ENCODE peak calls at places on chromosomes 2 and 18, in four cellular contexts. U is WTC11, X is GM20000, H is IMR-90. N is an unnamed sample.

GRCh38 chr2:67641709-67642397 is 244.7 kb downstream of the ETAA1 start:
- DNase-seq in U (no peak), X (no peak), H (peak; percentile 73), N (no peak)

GRCh38 chr2:1601471-1602358 is 142.6 kb downstream of the PXDN start:
- DNase-seq in U (no peak), X (no peak), H (no peak), N (no peak)

GRCh38 chr2:43225093-43225787 is 1.2 kb downstream of the ZFP36L2 start:
- DNase-seq in U (peak; percentile 48), X (peak; percentile 58), H (peak; percentile 64), N (peak; percentile 63)

GRCh38 chr2:154580767-154581166 is 117.7 kb upstream of the KCNJ3 start:
- DNase-seq in U (no peak), X (no peak), H (no peak), N (no peak)

GRCh38 chr2:234091432-234091879 is 41.0 kb downstream of the SPP2 start:
- DNase-seq in U (no peak), X (no peak), H (no peak), N (no peak)

GRCh38 chr2:239429473-239430350 is 28.9 kb upstream of the HDAC4 start:
- DNase-seq in U (no peak), X (no peak), H (peak; percentile 39), N (no peak)

GRCh38 chr18:61929881-61930640 is 37.3 kb upstream of the RNF152 start:
- DNase-seq in U (no peak), X (no peak), H (no peak), N (no peak)

GRCh38 chr18:45014047-45014501 is 333.4 kb downstream of the SETBP1 start:
- DNase-seq in U (peak; percentile 57), X (no peak), H (peak; percentile 82), N (no peak)

GRCh38 chr18:32383040-32383819 is 87.5 kb downstream of the GAREM1 start:
- DNase-seq in U (no peak), X (no peak), H (peak; percentile 98), N (no peak)

GRCh38 chr2:239302083-239302807 is 98.6 kb downstream of the HDAC4 start:
- DNase-seq in U (no peak), X (no peak), H (no peak), N (no peak)

GRCh38 chr2:186325827-186326535 is 160.1 kb upstream of the ZC3H15 start:
- DNase-seq in U (no peak), X (no peak), H (no peak), N (no peak)

GRCh38 chr2:121336528-121337294 is 51.7 kb upstream of the TFCP2L1 start:
- DNase-seq in U (no peak), X (no peak), H (no peak), N (no peak)

GRCh38 chr18:11398625-11399024 is 210.8 kb upstream of the SLC35G4 start:
- DNase-seq in U (no peak), X (no peak), H (peak; percentile 1), N (no peak)
- TF ChIP-seq CTCF in U (no peak), X (no peak), H (peak; percentile 21), N (no peak)

GRCh38 chr18:74457043-74457742 is at the start of gene DIPK1C:
- DNase-seq in U (peak; percentile 40), X (no peak), H (no peak), N (no peak)

GRCh38 chr18:74460825-74461224 is 3.7 kb upstream of the DIPK1C start:
- DNase-seq in U (no peak), X (no peak), H (no peak), N (no peak)

GRCh38 chr18:74457743-74458465 is 796 bp upstream of the DIPK1C start:
- DNase-seq in U (no peak), X (no peak), H (no peak), N (no peak)

GRCh38 chr18:74456409-74457042 is 582 bp downstream of the DIPK1C start:
- DNase-seq in U (peak; percentile 42), X (no peak), H (no peak), N (no peak)

GRCh38 chr18:74459877-74460276 is 2.8 kb upstream of the DIPK1C start:
- DNase-seq in U (peak; percentile 53), X (no peak), H (no peak), N (no peak)
- TF ChIP-seq CTCF in U (peak; percentile 28), X (no peak), H (no peak), N (no peak)

GRCh38 chr2:127586136-127586535 is 50.7 kb downstream of the MYO7B start:
- DNase-seq in U (no peak), X (no peak), H (no peak), N (no peak)
- TF ChIP-seq CTCF in U (no peak), X (no peak), H (no peak), N (no peak)

DNA sequence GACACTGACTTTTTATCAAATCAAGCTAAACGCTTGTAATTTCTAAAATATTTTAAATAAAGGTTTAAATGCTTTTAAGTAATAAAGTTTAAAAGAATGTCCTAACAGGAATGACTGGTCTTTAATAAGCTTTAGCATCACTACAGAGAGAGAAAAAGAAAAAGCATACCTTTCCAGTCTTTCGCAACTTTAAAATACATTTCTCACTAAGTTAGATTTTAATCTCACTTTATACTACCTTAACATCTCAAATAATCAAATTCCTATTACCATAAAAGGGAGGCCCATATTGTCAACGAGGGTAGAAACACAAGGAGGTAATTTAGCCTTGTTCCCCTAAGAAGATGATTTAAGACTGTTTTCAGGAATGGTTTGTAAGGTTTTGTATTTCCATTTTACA is 80.7 kb downstream of the STRN start:
- DNase-seq in U (no peak), X (no peak), H (no peak), N (no peak)
- TF ChIP-seq CTCF in U (no peak), X (no peak), H (no peak), N (no peak)